ENCODE peak calls at places on chromosomes 7 and 10, in six cellular contexts. O is stimulated activated CD4-positive, alpha-beta T cell treated with anti-CD3 and anti-CD28 coated beads, TNF-alpha, amount 100 ng/mL, for 1 hour; Z is NCI-H748 treated with DMSO at 0.1 percent for 48 hours; S is CD8-positive, alpha-beta memory T cell; C is H54; J is germinal center. Y is an unnamed sample.

GRCh38 chr7:30907527-30908267 is 4.0 kb upstream of the AQP1 start:
- DNase-seq in O (no peak), Z (no peak), S (no peak), C (no peak), J (no peak), Y (no peak)

GRCh38 chr10:48556065-48556464 is 48.8 kb downstream of the ARHGAP22 start:
- DNase-seq in O (no peak), Z (no peak), S (no peak), C (no peak), J (no peak), Y (no peak)

GRCh38 chr10:78292987-78293865 is 259.6 kb downstream of the RPS24 start:
- DNase-seq in O (no peak), Z (no peak), S (no peak), C (no peak), J (no peak), Y (no peak)

GRCh38 chr10:132701846-132702190 is 84.1 kb downstream of the NKX6-2 start:
- DNase-seq in O (no peak), Z (no peak), S (no peak), C (no peak), J (no peak), Y (no peak)

GRCh38 chr10:84329094-84329611 is 764 bp downstream of the CCSER2 start:
- DNase-seq in O (peak), Z (peak), S (peak), C (no peak), J (peak), Y (peak)

GRCh38 chr10:73922007-73922863 is 11.3 kb downstream of the PLAU start:
- DNase-seq in O (no peak), Z (no peak), S (peak), C (no peak), J (no peak), Y (no peak)

GRCh38 chr7:20786779-20787651 is at the start of gene SP8:
- DNase-seq in O (no peak), Z (peak), S (no peak), C (peak), J (peak), Y (no peak)

GRCh38 chr7:14687777-14688176 is 214.8 kb downstream of the DGKB start:
- DNase-seq in O (no peak), Z (no peak), S (no peak), C (no peak), J (no peak), Y (no peak)

GRCh38 chr10:69344591-69345244 is 66.4 kb downstream of the HK1 start:
- DNase-seq in O (no peak), Z (no peak), S (peak), C (no peak), J (peak), Y (no peak)

GRCh38 chr10:27536437-27536836 is 32.3 kb downstream of the RAB18 start:
- DNase-seq in O (no peak), Z (no peak), S (no peak), C (no peak), J (no peak), Y (no peak)

Y was measured in kidney tubule cell.